ENCODE peak calls at places on chromosomes 4 and X, in five cellular contexts. V is stimulated activated CD8-positive, alpha-beta memory T cell treated with anti-CD3 and anti-CD28 coated beads, Interleukin-4, amount 100 ng/mL, for 4 hours; L is Panc1; A is nucleus accumbens; D is amygdala. X is an unnamed sample.

GRCh38 chrX:139831689-139832456 is 101.0 kb downstream of the ATP11C start:
- DNase-seq in V (no peak), L (no peak), A (no peak), D (no peak), X (no peak)

GRCh38 chr4:4627906-4628305 is 86.1 kb upstream of the STX18 start:
- DNase-seq in V (no peak), L (no peak), A (no peak), D (no peak), X (no peak)

GRCh38 chr4:84562156-84562555 is 20.8 kb upstream of the CDS1 start:
- DNase-seq in V (no peak), L (no peak), A (no peak), D (no peak), X (no peak)

GRCh38 chr4:4673070-4673469 is 131.2 kb upstream of the STX18 start:
- DNase-seq in V (no peak), L (no peak), A (no peak), D (no peak), X (no peak)

GRCh38 chr4:2731907-2732314 is 24.2 kb downstream of the TNIP2 start:
- DNase-seq in V (no peak), L (no peak), A (no peak), D (no peak), X (no peak)

GRCh38 chr4:155376387-155377268 is at the start of gene MAP9:
- DNase-seq in V (peak), L (peak), A (peak), D (peak), X (peak)

GRCh38 chrX:7789200-7789599 is 53.8 kb upstream of the VCX start:
- DNase-seq in V (no peak), L (no peak), A (no peak), D (no peak), X (no peak)

GRCh38 chr4:77773101-77773500 is 46.1 kb downstream of the CNOT6L start:
- DNase-seq in V (no peak), L (no peak), A (no peak), D (no peak), X (no peak)

GRCh38 chr4:103692615-103693014 is 27.2 kb downstream of the TACR3 start:
- DNase-seq in V (no peak), L (no peak), A (no peak), D (no peak), X (no peak)

GRCh38 chr4:156790866-156791265 is 180.7 kb downstream of the PDGFC start:
- DNase-seq in V (no peak), L (no peak), A (no peak), D (no peak), X (no peak)

GRCh38 chr4:159047478-159048165 is 55.3 kb upstream of the RAPGEF2 start:
- DNase-seq in V (no peak), L (no peak), A (no peak), D (no peak), X (no peak)

GRCh38 chr4:146340798-146341197 is 126.5 kb downstream of the REELD1 start:
- DNase-seq in V (no peak), L (no peak), A (no peak), D (no peak), X (no peak)

GRCh38 chrX:84339507-84340364 is 151.7 kb upstream of the RPS6KA6 start:
- DNase-seq in V (no peak), L (no peak), A (no peak), D (no peak), X (no peak)

GRCh38 chr4:121655320-121656268 is 41.2 kb downstream of the ANXA5 start:
- DNase-seq in V (no peak), L (no peak), A (no peak), D (no peak), X (no peak)

GRCh38 chr4:101232074-101232776 is 115.1 kb downstream of the PPP3CA start:
- DNase-seq in V (no peak), L (no peak), A (no peak), D (no peak), X (no peak)

GRCh38 chr4:16056681-16057400 is 27.0 kb downstream of the PROM1 start:
- DNase-seq in V (no peak), L (no peak), A (peak), D (peak), X (no peak)

GRCh38 chrX:110284159-110284558 is 33.7 kb downstream of the AMMECR1 start:
- DNase-seq in V (no peak), L (no peak), A (no peak), D (no peak), X (no peak)

GRCh38 chr4:85790582-85790981 is 315.6 kb downstream of the ARHGAP24 start:
- DNase-seq in V (no peak), L (no peak), A (no peak), D (no peak), X (no peak)

X was measured in central memory CD8-positive, alpha-beta T cell.